ENCODE peak calls at places on chromosomes 1 and 21, in nine cellular contexts. One of them, this sample, is unnamed.

GRCh38 chr1:11062965-11063401 is 3.2 kb upstream of the SRM start:
- DNase-seq in left lung: no peak
- DNase-seq in neural progenitor cell: no peak
- DNase-seq in heart left ventricle: no peak
- DNase-seq in A673: peak; percentile 35
- DNase-seq in aorta: peak; percentile 16
- DNase-seq in foreskin keratinocyte: no peak
- DNase-seq in A549: no peak
- DNase-seq in ovary: no peak
- DNase-seq in this sample: no peak

GRCh38 chr1:159881930-159882839 is 17.8 kb downstream of the CFAP45 start:
- DNase-seq in left lung: peak; percentile 88
- DNase-seq in neural progenitor cell: no peak
- DNase-seq in heart left ventricle: peak; percentile 82
- DNase-seq in A673: peak; percentile 80
- DNase-seq in aorta: peak; percentile 87
- DNase-seq in foreskin keratinocyte: peak; percentile 99
- DNase-seq in A549: peak; percentile 95
- DNase-seq in ovary: peak; percentile 63
- DNase-seq in this sample: peak; percentile 91

GRCh38 chr1:185155600-185156320 is 993 bp downstream of the TRMT1L start:
- DNase-seq in left lung: no peak
- DNase-seq in neural progenitor cell: peak; percentile 3
- DNase-seq in heart left ventricle: no peak
- DNase-seq in A673: peak; percentile 9
- DNase-seq in aorta: no peak
- DNase-seq in foreskin keratinocyte: no peak
- DNase-seq in A549: no peak
- DNase-seq in ovary: no peak
- DNase-seq in this sample: no peak

GRCh38 chr1:100476736-100477135 is 61.2 kb upstream of the GPR88 start:
- DNase-seq in left lung: no peak
- DNase-seq in neural progenitor cell: no peak
- DNase-seq in heart left ventricle: no peak
- DNase-seq in A673: no peak
- DNase-seq in aorta: no peak
- DNase-seq in foreskin keratinocyte: no peak
- DNase-seq in A549: no peak
- DNase-seq in ovary: no peak
- DNase-seq in this sample: no peak

GRCh38 chr21:16588433-16588860 is 858.7 kb downstream of the USP25 start:
- DNase-seq in left lung: peak; percentile 75
- DNase-seq in neural progenitor cell: peak; percentile 75
- DNase-seq in heart left ventricle: peak; percentile 64
- DNase-seq in A673: peak; percentile 50
- DNase-seq in aorta: peak; percentile 85
- DNase-seq in foreskin keratinocyte: peak; percentile 72
- DNase-seq in A549: peak; percentile 71
- DNase-seq in ovary: peak; percentile 74
- DNase-seq in this sample: peak; percentile 91

GRCh38 chr1:116824631-116825399 is 70.6 kb downstream of the CD2 start:
- DNase-seq in left lung: no peak
- DNase-seq in neural progenitor cell: no peak
- DNase-seq in heart left ventricle: no peak
- DNase-seq in A673: peak; percentile 46
- DNase-seq in aorta: no peak
- DNase-seq in foreskin keratinocyte: no peak
- DNase-seq in A549: no peak
- DNase-seq in ovary: no peak
- DNase-seq in this sample: peak; percentile 26

GRCh38 chr1:226737819-226738420 is 1.2 kb downstream of the ITPKB start:
- DNase-seq in left lung: peak; percentile 90
- DNase-seq in neural progenitor cell: peak; percentile 61
- DNase-seq in heart left ventricle: peak; percentile 78
- DNase-seq in A673: peak; percentile 48
- DNase-seq in aorta: peak; percentile 86
- DNase-seq in foreskin keratinocyte: peak; percentile 28
- DNase-seq in A549: peak; percentile 27
- DNase-seq in ovary: peak; percentile 61
- DNase-seq in this sample: peak; percentile 46

GRCh38 chr1:116733466-116734108 is 20.6 kb upstream of the CD2 start:
- DNase-seq in left lung: no peak
- DNase-seq in neural progenitor cell: no peak
- DNase-seq in heart left ventricle: no peak
- DNase-seq in A673: no peak
- DNase-seq in aorta: no peak
- DNase-seq in foreskin keratinocyte: no peak
- DNase-seq in A549: no peak
- DNase-seq in ovary: no peak
- DNase-seq in this sample: no peak

GRCh38 chr21:31731112-31731801 is 661 bp downstream of the SCAF4 start:
- DNase-seq in left lung: peak; percentile 87
- DNase-seq in neural progenitor cell: peak; percentile 76
- DNase-seq in heart left ventricle: peak; percentile 69
- DNase-seq in A673: peak; percentile 40
- DNase-seq in aorta: peak; percentile 86
- DNase-seq in foreskin keratinocyte: no peak
- DNase-seq in A549: no peak
- DNase-seq in ovary: peak; percentile 51
- DNase-seq in this sample: peak; percentile 64

GRCh38 chr1:75630004-75630403 is 19.1 kb upstream of the SLC44A5 start:
- DNase-seq in left lung: no peak
- DNase-seq in neural progenitor cell: peak; percentile 78
- DNase-seq in heart left ventricle: no peak
- DNase-seq in A673: peak; percentile 74
- DNase-seq in aorta: no peak
- DNase-seq in foreskin keratinocyte: no peak
- DNase-seq in A549: no peak
- DNase-seq in ovary: no peak
- DNase-seq in this sample: no peak

GRCh38 chr21:27475363-27475955 is 508.6 kb upstream of the ADAMTS5 start:
- DNase-seq in left lung: no peak
- DNase-seq in neural progenitor cell: no peak
- DNase-seq in heart left ventricle: no peak
- DNase-seq in A673: no peak
- DNase-seq in aorta: no peak
- DNase-seq in foreskin keratinocyte: no peak
- DNase-seq in A549: no peak
- DNase-seq in ovary: no peak
- DNase-seq in this sample: no peak

GRCh38 chr21:32237021-32237420 is 41.8 kb downstream of the MIS18A start:
- DNase-seq in left lung: no peak
- DNase-seq in neural progenitor cell: no peak
- DNase-seq in heart left ventricle: no peak
- DNase-seq in A673: no peak
- DNase-seq in aorta: no peak
- DNase-seq in foreskin keratinocyte: no peak
- DNase-seq in A549: no peak
- DNase-seq in ovary: no peak
- DNase-seq in this sample: no peak

GRCh38 chr1:63032171-63032570 is 248.2 kb downstream of the ATG4C start:
- DNase-seq in left lung: no peak
- DNase-seq in neural progenitor cell: no peak
- DNase-seq in heart left ventricle: no peak
- DNase-seq in A673: no peak
- DNase-seq in aorta: no peak
- DNase-seq in foreskin keratinocyte: no peak
- DNase-seq in A549: no peak
- DNase-seq in ovary: no peak
- DNase-seq in this sample: no peak

GRCh38 chr1:233439721-233440120 is 112.2 kb downstream of the MAP3K21 start:
- DNase-seq in left lung: no peak
- DNase-seq in neural progenitor cell: no peak
- DNase-seq in heart left ventricle: no peak
- DNase-seq in A673: no peak
- DNase-seq in aorta: no peak
- DNase-seq in foreskin keratinocyte: no peak
- DNase-seq in A549: no peak
- DNase-seq in ovary: no peak
- DNase-seq in this sample: no peak

GRCh38 chr1:241918879-241919278 is 38.7 kb upstream of the BECN2 start:
- DNase-seq in left lung: no peak
- DNase-seq in neural progenitor cell: peak; percentile 25
- DNase-seq in heart left ventricle: no peak
- DNase-seq in A673: peak; percentile 9
- DNase-seq in aorta: no peak
- DNase-seq in foreskin keratinocyte: no peak
- DNase-seq in A549: no peak
- DNase-seq in ovary: no peak
- DNase-seq in this sample: no peak

DNA sequence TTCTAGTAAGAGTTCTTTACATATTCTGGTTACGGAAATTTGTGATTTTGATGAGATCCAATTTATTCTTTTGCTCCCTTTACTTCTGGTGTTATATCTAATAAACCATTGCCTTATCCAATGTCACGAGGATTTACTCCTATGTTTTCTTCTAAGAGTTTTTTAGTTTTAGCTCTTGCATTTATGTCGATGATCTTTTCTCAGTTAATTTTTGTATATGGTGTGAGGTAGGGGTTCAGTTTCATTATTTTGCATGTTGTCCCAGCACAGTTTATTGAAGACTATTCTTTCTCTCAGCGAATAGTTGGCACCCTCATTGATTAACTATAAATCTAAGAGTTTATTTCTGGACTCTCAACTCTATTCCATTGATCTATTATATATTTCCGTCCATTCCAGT is 3.9 kb downstream of the KDM1A start:
- DNase-seq in left lung: no peak
- DNase-seq in neural progenitor cell: no peak
- DNase-seq in heart left ventricle: no peak
- DNase-seq in A673: no peak
- DNase-seq in aorta: no peak
- DNase-seq in foreskin keratinocyte: no peak
- DNase-seq in A549: no peak
- DNase-seq in ovary: no peak
- DNase-seq in this sample: no peak
- H3K4me1 ChIP-seq in left lung: no peaks in the 10 kb centered on the region
- H3K4me1 ChIP-seq in neural progenitor cell: peaks cover 13% of the 10 kb centered on the region
- H3K4me1 ChIP-seq in heart left ventricle: no peaks in the 10 kb centered on the region
- H3K4me1 ChIP-seq in A673: peaks cover 4% of the 10 kb centered on the region
- H3K4me1 ChIP-seq in aorta: peaks cover 2% of the 10 kb centered on the region
- H3K4me1 ChIP-seq in foreskin keratinocyte: no peaks in the 10 kb centered on the region
- H3K4me1 ChIP-seq in A549: peaks cover 21% of the 10 kb centered on the region
- H3K4me1 ChIP-seq in ovary: peaks cover 10% of the 10 kb centered on the region
- H3K4me1 ChIP-seq in this sample: no peaks in the 10 kb centered on the region

GRCh38 chr1:169119405-169119804 is 12.9 kb downstream of the ATP1B1 start:
- DNase-seq in left lung: no peak
- DNase-seq in neural progenitor cell: no peak
- DNase-seq in heart left ventricle: no peak
- DNase-seq in A673: no peak
- DNase-seq in aorta: no peak
- DNase-seq in foreskin keratinocyte: no peak
- DNase-seq in A549: peak; percentile 91
- DNase-seq in ovary: no peak
- DNase-seq in this sample: no peak

GRCh38 chr1:169120066-169120465 is 13.6 kb downstream of the ATP1B1 start:
- DNase-seq in left lung: no peak
- DNase-seq in neural progenitor cell: no peak
- DNase-seq in heart left ventricle: no peak
- DNase-seq in A673: no peak
- DNase-seq in aorta: no peak
- DNase-seq in foreskin keratinocyte: no peak
- DNase-seq in A549: no peak
- DNase-seq in ovary: no peak
- DNase-seq in this sample: no peak

GRCh38 chr1:169117599-169117998 is 11.1 kb downstream of the ATP1B1 start:
- DNase-seq in left lung: no peak
- DNase-seq in neural progenitor cell: no peak
- DNase-seq in heart left ventricle: no peak
- DNase-seq in A673: no peak
- DNase-seq in aorta: no peak
- DNase-seq in foreskin keratinocyte: no peak
- DNase-seq in A549: no peak
- DNase-seq in ovary: no peak
- DNase-seq in this sample: no peak

GRCh38 chr1:169117014-169117413 is 10.5 kb downstream of the ATP1B1 start:
- DNase-seq in left lung: no peak
- DNase-seq in neural progenitor cell: no peak
- DNase-seq in heart left ventricle: no peak
- DNase-seq in A673: no peak
- DNase-seq in aorta: no peak
- DNase-seq in foreskin keratinocyte: no peak
- DNase-seq in A549: no peak
- DNase-seq in ovary: no peak
- DNase-seq in this sample: no peak

GRCh38 chr1:169118227-169118626 is 11.7 kb downstream of the ATP1B1 start:
- DNase-seq in left lung: no peak
- DNase-seq in neural progenitor cell: no peak
- DNase-seq in heart left ventricle: no peak
- DNase-seq in A673: no peak
- DNase-seq in aorta: no peak
- DNase-seq in foreskin keratinocyte: no peak
- DNase-seq in A549: no peak
- DNase-seq in ovary: no peak
- DNase-seq in this sample: no peak
- H3K4me1 ChIP-seq in left lung: peaks cover 15% of the 10 kb centered on the region
- H3K4me1 ChIP-seq in neural progenitor cell: no peaks in the 10 kb centered on the region
- H3K4me1 ChIP-seq in heart left ventricle: peaks cover 13% of the 10 kb centered on the region
- H3K4me1 ChIP-seq in A673: no peaks in the 10 kb centered on the region
- H3K4me1 ChIP-seq in aorta: peaks cover 2% of the 10 kb centered on the region
- H3K4me1 ChIP-seq in foreskin keratinocyte: peaks cover 45% of the 10 kb centered on the region
- H3K4me1 ChIP-seq in A549: peaks cover 99% of the 10 kb centered on the region
- H3K4me1 ChIP-seq in ovary: no peaks in the 10 kb centered on the region
- H3K4me1 ChIP-seq in this sample: peaks cover 25% of the 10 kb centered on the region

DNA sequence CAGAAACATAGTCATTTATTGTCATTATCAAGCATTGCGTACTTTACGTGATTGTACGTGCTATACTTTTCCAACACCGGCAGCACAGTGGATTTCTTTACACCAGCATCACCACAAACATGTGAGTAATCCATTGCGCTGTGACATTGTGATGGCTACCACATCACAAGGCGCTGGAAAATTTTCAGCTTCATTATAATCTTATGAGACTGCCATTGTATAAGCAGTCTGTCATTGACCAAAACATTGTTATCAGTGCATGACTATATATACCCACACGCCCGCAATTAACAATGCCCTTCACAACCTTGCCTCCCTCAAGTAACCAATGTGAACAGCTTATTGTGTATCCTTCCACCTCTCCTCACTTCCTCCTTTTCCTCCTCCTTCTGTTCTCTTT is 137.6 kb downstream of the ZZZ3 start:
- DNase-seq in left lung: no peak
- DNase-seq in neural progenitor cell: no peak
- DNase-seq in heart left ventricle: no peak
- DNase-seq in A673: no peak
- DNase-seq in aorta: no peak
- DNase-seq in foreskin keratinocyte: no peak
- DNase-seq in A549: no peak
- DNase-seq in ovary: no peak
- DNase-seq in this sample: no peak
- H3K4me1 ChIP-seq in left lung: peaks cover 1% of the 10 kb centered on the region
- H3K4me1 ChIP-seq in neural progenitor cell: peaks cover 19% of the 10 kb centered on the region
- H3K4me1 ChIP-seq in heart left ventricle: no peaks in the 10 kb centered on the region
- H3K4me1 ChIP-seq in A673: peaks cover 9% of the 10 kb centered on the region
- H3K4me1 ChIP-seq in aorta: no peaks in the 10 kb centered on the region
- H3K4me1 ChIP-seq in foreskin keratinocyte: peaks cover 6% of the 10 kb centered on the region
- H3K4me1 ChIP-seq in A549: peaks cover 37% of the 10 kb centered on the region
- H3K4me1 ChIP-seq in ovary: no peaks in the 10 kb centered on the region
- H3K4me1 ChIP-seq in this sample: no peaks in the 10 kb centered on the region

GRCh38 chr1:87048237-87048636 is 133.8 kb downstream of the HS2ST1 start:
- DNase-seq in left lung: no peak
- DNase-seq in neural progenitor cell: no peak
- DNase-seq in heart left ventricle: no peak
- DNase-seq in A673: no peak
- DNase-seq in aorta: no peak
- DNase-seq in foreskin keratinocyte: no peak
- DNase-seq in A549: no peak
- DNase-seq in ovary: no peak
- DNase-seq in this sample: no peak
- H3K4me1 ChIP-seq in left lung: peaks cover under 1% of the 10 kb centered on the region
- H3K4me1 ChIP-seq in neural progenitor cell: no peaks in the 10 kb centered on the region
- H3K4me1 ChIP-seq in heart left ventricle: no peaks in the 10 kb centered on the region
- H3K4me1 ChIP-seq in A673: peaks cover 3% of the 10 kb centered on the region
- H3K4me1 ChIP-seq in aorta: no peaks in the 10 kb centered on the region
- H3K4me1 ChIP-seq in foreskin keratinocyte: no peaks in the 10 kb centered on the region
- H3K4me1 ChIP-seq in A549: no peaks in the 10 kb centered on the region
- H3K4me1 ChIP-seq in ovary: no peaks in the 10 kb centered on the region
- H3K4me1 ChIP-seq in this sample: no peaks in the 10 kb centered on the region

This sample was measured in BE2C.